ENCODE peak calls at places on chromosomes 4 and X, in seven cellular contexts. E is mammary epithelial cell, X is PC-3, M is HCT116, L is neural progenitor cell, A is fibroblast of lung, R is MM.1S. U is an unnamed sample.

GRCh38 chr4:5828005-5828391 is 64.9 kb downstream of the CRMP1 start:
- DNase-seq in E (no peak), X (no peak), M (no peak), L (no peak), A (no peak), R (no peak), U (no peak)

GRCh38 chr4:24856586-24856985 is 56.3 kb downstream of the CCDC149 start:
- DNase-seq in E (no peak), X (no peak), M (no peak), L (peak; percentile 23), A (peak; percentile 68), R (peak; percentile 47), U (peak; percentile 29)

GRCh38 chr4:30717208-30718020 is 2.8 kb upstream of the PCDH7 start:
- DNase-seq in E (peak; percentile 69), X (peak; percentile 49), M (no peak), L (peak; percentile 85), A (peak; percentile 78), R (peak; percentile 88), U (peak; percentile 70)

GRCh38 chr4:155025762-155026457 is 182.5 kb upstream of the NPY2R start:
- DNase-seq in E (peak; percentile 36), X (peak; percentile 79), M (peak; percentile 65), L (peak; percentile 86), A (peak; percentile 40), R (peak; percentile 54), U (peak; percentile 51)

GRCh38 chrX:7828594-7828993 is 14.4 kb upstream of the VCX start:
- DNase-seq in E (no peak), X (peak; percentile 28), M (no peak), L (peak; percentile 44), A (no peak), R (no peak), U (no peak)

GRCh38 chrX:132393992-132394391 is 94.8 kb downstream of the MBNL3 start:
- DNase-seq in E (no peak), X (no peak), M (no peak), L (no peak), A (no peak), R (no peak), U (peak; percentile 3)

GRCh38 chrX:21996872-21997271 is 35.3 kb upstream of the PHEX start:
- DNase-seq in E (peak; percentile 29), X (peak; percentile 18), M (no peak), L (no peak), A (peak; percentile 93), R (no peak), U (peak; percentile 52)

GRCh38 chr4:10077492-10078335 is 38.9 kb downstream of the WDR1 start:
- DNase-seq in E (no peak), X (peak; percentile 36), M (no peak), L (no peak), A (peak; percentile 21), R (no peak), U (peak; percentile 29)

GRCh38 chrX:308821-309520 is 9.6 kb downstream of the GTPBP6 start:
- DNase-seq in E (no peak), X (no peak), M (no peak), L (no peak), A (no peak), R (no peak), U (no peak)

GRCh38 chr4:120919358-120919757 is 3.2 kb downstream of the PRDM5 start:
- DNase-seq in E (no peak), X (no peak), M (no peak), L (no peak), A (no peak), R (peak; percentile 49), U (peak; percentile 27)

GRCh38 chr4:151095142-151095541 is 4.3 kb upstream of the RPS3A start:
- DNase-seq in E (no peak), X (no peak), M (no peak), L (no peak), A (no peak), R (no peak), U (no peak)

GRCh38 chr4:139791681-139792080 is 126.1 kb downstream of the MGST2 start:
- DNase-seq in E (no peak), X (no peak), M (no peak), L (no peak), A (no peak), R (no peak), U (no peak)

GRCh38 chr4:14568356-14568755 is 433.9 kb upstream of the CPEB2 start:
- DNase-seq in E (no peak), X (no peak), M (no peak), L (no peak), A (peak; percentile 54), R (no peak), U (no peak)

GRCh38 chr4:21858971-21859370 is 89.6 kb downstream of the KCNIP4 start:
- DNase-seq in E (no peak), X (no peak), M (no peak), L (no peak), A (peak; percentile 71), R (no peak), U (peak; percentile 55)

GRCh38 chrX:39813631-39814246 is 284.0 kb downstream of the BCOR start:
- DNase-seq in E (peak; percentile 34), X (peak; percentile 48), M (no peak), L (no peak), A (peak; percentile 89), R (no peak), U (peak; percentile 74)

GRCh38 chr4:76765473-76766183 is 132.3 kb downstream of the SOWAHB start:
- DNase-seq in E (no peak), X (no peak), M (no peak), L (no peak), A (peak; percentile 74), R (no peak), U (peak; percentile 85)

GRCh38 chrX:13254076-13254785 is 65.6 kb downstream of the ATXN3L start:
- DNase-seq in E (peak; percentile 74), X (peak; percentile 15), M (no peak), L (peak; percentile 5), A (peak; percentile 36), R (peak; percentile 53), U (peak; percentile 36)

GRCh38 chrX:18883234-18883960 is 100.5 kb downstream of the PHKA2 start:
- DNase-seq in E (no peak), X (peak; percentile 19), M (no peak), L (no peak), A (no peak), R (no peak), U (no peak)

GRCh38 chrX:70439016-70439415 is 5.6 kb upstream of the DLG3 start:
- DNase-seq in E (no peak), X (no peak), M (no peak), L (no peak), A (no peak), R (peak; percentile 74), U (peak; percentile 25)

GRCh38 chr4:189912170-189912569 is 28.5 kb upstream of the FRG1 start:
- DNase-seq in E (peak; percentile 1), X (peak; percentile 4), M (no peak), L (peak; percentile 5), A (no peak), R (no peak), U (peak; percentile 8)

GRCh38 chrX:31331045-31331444 is 259.2 kb upstream of the FTHL17 start:
- DNase-seq in E (no peak), X (no peak), M (no peak), L (no peak), A (no peak), R (no peak), U (no peak)

GRCh38 chr4:80266267-80266901 is at the start of gene FGF5:
- DNase-seq in E (peak; percentile 90), X (peak; percentile 76), M (no peak), L (peak; percentile 64), A (peak; percentile 87), R (peak; percentile 9), U (peak; percentile 99)
- TF ChIP-seq EZH2 in E (peak; percentile 30), X (no peak), M (no peak), L (peak; percentile 78), A (no peak), R (no peak), U (no peak)

GRCh38 chr4:2930135-2930805 is 32.9 kb downstream of the NOP14 start:
- DNase-seq in E (no peak), X (no peak), M (no peak), L (no peak), A (no peak), R (no peak), U (no peak)

GRCh38 chr4:2929469-2929868 is 33.7 kb downstream of the NOP14 start:
- DNase-seq in E (no peak), X (no peak), M (no peak), L (no peak), A (no peak), R (no peak), U (no peak)

GRCh38 chr4:2931765-2932560 is 31.2 kb downstream of the NOP14 start:
- DNase-seq in E (no peak), X (no peak), M (no peak), L (no peak), A (no peak), R (no peak), U (no peak)

GRCh38 chr4:2932561-2932950 is 30.6 kb downstream of the NOP14 start:
- DNase-seq in E (no peak), X (no peak), M (no peak), L (no peak), A (no peak), R (no peak), U (no peak)

GRCh38 chr4:2930821-2931764 is 32.1 kb downstream of the NOP14 start:
- DNase-seq in E (no peak), X (no peak), M (no peak), L (no peak), A (no peak), R (no peak), U (no peak)
- H3K27ac ChIP-seq in E (no peak overlapping the region), X (no peak overlapping the region), M (no peak overlapping the region), L (no peak overlapping the region), A (no peak overlapping the region), R (no peak overlapping the region), U (no peak overlapping the region)

DNA sequence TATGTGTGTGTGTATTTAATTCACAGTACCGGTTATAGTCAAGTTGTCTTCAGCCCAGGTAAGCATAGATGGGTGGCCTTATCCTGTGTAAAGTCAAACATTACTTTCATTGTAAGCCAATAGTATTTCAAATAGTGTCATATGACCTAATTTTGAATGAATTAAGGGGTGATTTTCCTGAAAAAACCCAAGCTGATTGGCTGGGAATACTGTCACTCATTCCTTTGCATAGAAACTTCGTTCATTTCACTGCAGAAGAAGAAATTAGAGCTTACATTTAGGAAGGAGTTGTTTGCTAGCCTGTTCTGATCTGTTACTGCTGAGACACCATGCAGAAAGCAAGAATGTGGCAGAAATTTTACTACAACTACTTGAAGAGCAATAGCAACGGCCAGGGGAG is 45.4 kb downstream of the SMARCAD1 start:
- DNase-seq in E (no peak), X (no peak), M (peak; percentile 6), L (no peak), A (peak; percentile 19), R (no peak), U (no peak)
- H3K9ac ChIP-seq in E (no peak overlapping the region), X (no peak overlapping the region), M (no peak overlapping the region), L (no peak overlapping the region), A (no peak overlapping the region), R (no peak overlapping the region), U (no peak overlapping the region)

GRCh38 chr4:13527983-13528822 is 16.1 kb downstream of the NKX3-2 start:
- DNase-seq in E (peak; percentile 49), X (no peak), M (no peak), L (no peak), A (no peak), R (peak; percentile 60), U (no peak)

GRCh38 chr4:13526658-13527057 is 17.6 kb downstream of the NKX3-2 start:
- DNase-seq in E (no peak), X (no peak), M (no peak), L (no peak), A (no peak), R (no peak), U (no peak)

GRCh38 chr4:13525606-13526281 is 18.6 kb downstream of the NKX3-2 start:
- DNase-seq in E (no peak), X (no peak), M (no peak), L (no peak), A (no peak), R (no peak), U (no peak)

GRCh38 chr4:13528823-13529129 is 15.5 kb downstream of the NKX3-2 start:
- DNase-seq in E (no peak), X (no peak), M (no peak), L (no peak), A (no peak), R (peak; percentile 2), U (no peak)

GRCh38 chr4:13527192-13527982 is 16.9 kb downstream of the NKX3-2 start:
- DNase-seq in E (no peak), X (no peak), M (no peak), L (no peak), A (no peak), R (no peak), U (no peak)
- TF ChIP-seq EZH2 in E (peak; percentile 72), X (no peak), M (no peak), L (peak; percentile 95), A (peak; percentile 63), R (no peak), U (peak; percentile 10)

U was measured in GM23248.